ENCODE peak calls at places on chromosomes 7 and 10, in nine cellular contexts. P is T-helper 2 cell; K is iris pigment epithelial cell; G is germinal center; Z is nephron progenitor cell; T is stimulated activated CD4-positive, alpha-beta T cell treated with anti-CD3 and anti-CD28 coated beads, Interleukin-12 subunit alpha, Interleukin-12 subunit beta, amount 100 ng/mL, for 4 hours; D is dermis blood vessel endothelial cell; S is islet precursor cell; M is T-helper 9 cell. Q is an unnamed sample.

GRCh38 chr7:69651101-69651590 is 52.9 kb downstream of the AUTS2 start:
- DNase-seq in G (no peak), S (no peak), K (no peak), Z (no peak), M (no peak), T (no peak), D (no peak), P (peak), Q (no peak)

GRCh38 chr10:31602541-31603244 is 283.7 kb downstream of the ZEB1 start:
- DNase-seq in P (peak), D (peak), K (peak), G (no peak), Z (peak), T (no peak), M (no peak), S (peak), Q (peak)

GRCh38 chr7:83684928-83685327 is 36.0 kb upstream of the SEMA3E start:
- DNase-seq in Z (no peak), M (no peak), P (no peak), K (no peak), T (no peak), G (no peak), D (no peak), S (peak), Q (no peak)

GRCh38 chr10:133260895-133261725 is 15.6 kb downstream of the ADAM8 start:
- DNase-seq in G (peak), D (peak), P (peak), T (peak), M (peak), S (no peak), Z (peak), K (peak), Q (peak)

GRCh38 chr7:100079024-100079560 is 2.4 kb downstream of the ZNF3 start:
- DNase-seq in Z (no peak), M (no peak), D (no peak), P (no peak), K (no peak), T (no peak), G (no peak), S (peak), Q (no peak)

GRCh38 chr10:36473122-36473521 is 652.3 kb upstream of the ANKRD30A start:
- DNase-seq in P (no peak), D (no peak), G (no peak), T (no peak), S (no peak), Z (no peak), K (no peak), M (no peak), Q (no peak)

GRCh38 chr7:98771519-98772241 is 98.1 kb downstream of the TMEM130 start:
- DNase-seq in T (no peak), Z (no peak), M (no peak), G (no peak), D (no peak), P (no peak), S (peak), K (peak), Q (peak)

GRCh38 chr10:24278519-24278889 is 69.6 kb downstream of the KIAA1217 start:
- DNase-seq in S (no peak), G (no peak), Z (no peak), D (no peak), T (no peak), M (no peak), K (peak), P (no peak), Q (no peak)

GRCh38 chr10:44981172-44982113 is 2.8 kb upstream of the DEPP1 start:
- DNase-seq in P (peak), K (peak), T (no peak), D (peak), S (peak), M (no peak), Z (no peak), G (no peak), Q (peak)

GRCh38 chr7:84697506-84697905 is 489.4 kb downstream of the SEMA3D start:
- DNase-seq in P (no peak), M (no peak), Z (no peak), K (peak), T (no peak), S (no peak), G (no peak), D (peak), Q (no peak)

GRCh38 chr10:100766693-100767427 is 21.5 kb downstream of the PAX2 start:
- DNase-seq in T (no peak), K (no peak), G (no peak), S (peak), P (no peak), Z (no peak), D (no peak), M (no peak), Q (no peak)

GRCh38 chr10:123558651-123559050 is 107.5 kb upstream of the GPR26 start:
- DNase-seq in T (no peak), S (peak), P (no peak), G (no peak), M (no peak), K (no peak), Z (no peak), D (no peak), Q (no peak)

GRCh38 chr10:132941640-132942051 is 724 bp downstream of the CFAP46 start:
- DNase-seq in T (no peak), M (no peak), P (no peak), K (no peak), D (peak), Z (no peak), S (no peak), G (no peak), Q (no peak)

GRCh38 chr10:1376384-1376945 is 320.3 kb downstream of the WDR37 start:
- DNase-seq in Z (no peak), T (no peak), K (no peak), G (no peak), S (no peak), P (no peak), M (no peak), D (no peak), Q (no peak)

GRCh38 chr7:42350801-42351200 is 113.8 kb upstream of the GLI3 start:
- DNase-seq in Z (no peak), P (no peak), K (peak), D (no peak), S (no peak), G (no peak), T (no peak), M (no peak), Q (peak)

GRCh38 chr10:130046591-130046990 is 64.0 kb downstream of the C10orf143 start:
- DNase-seq in K (no peak), Z (no peak), G (no peak), M (no peak), S (no peak), T (no peak), P (no peak), D (no peak), Q (no peak)

GRCh38 chr7:40815512-40815911 is 680.7 kb downstream of the SUGCT start:
- DNase-seq in Z (no peak), M (no peak), D (no peak), P (no peak), T (no peak), G (no peak), S (no peak), K (peak), Q (no peak)

GRCh38 chr10:44045020-44045419 is 339.9 kb downstream of the CXCL12 start:
- DNase-seq in P (no peak), K (no peak), Z (no peak), T (no peak), G (no peak), M (no peak), S (peak), D (no peak), Q (peak)

GRCh38 chr10:8039323-8039922 is 15.1 kb upstream of the GATA3 start:
- DNase-seq in Z (no peak), D (no peak), S (no peak), G (no peak), K (no peak), M (no peak), P (no peak), T (no peak), Q (no peak)

GRCh38 chr7:95104739-95105138 is 197.3 kb downstream of the PPP1R9A start:
- DNase-seq in D (peak), K (peak), M (no peak), P (no peak), Z (no peak), T (no peak), G (no peak), S (peak), Q (no peak)

GRCh38 chr10:96496281-96496925 is 17.3 kb downstream of the TLL2 start:
- DNase-seq in G (no peak), K (peak), Z (peak), M (no peak), S (peak), T (no peak), P (peak), D (peak), Q (peak)

GRCh38 chr10:110600487-110601101 is 33.1 kb downstream of the SMC3 start:
- DNase-seq in K (peak), P (peak), T (no peak), Z (peak), G (peak), D (peak), M (peak), S (peak), Q (peak)

GRCh38 chr7:157525501-157525915 is 188.7 kb downstream of the DNAJB6 start:
- DNase-seq in Z (no peak), S (no peak), P (no peak), K (no peak), T (no peak), D (no peak), G (no peak), M (no peak), Q (peak)

GRCh38 chr10:129768437-129769355 is 195.4 kb downstream of the EBF3 start:
- DNase-seq in Z (peak), S (peak), M (no peak), T (no peak), K (no peak), G (no peak), P (no peak), D (no peak), Q (peak)

GRCh38 chr7:141359740-141360413 is 191.3 kb upstream of the AGK start:
- DNase-seq in G (no peak), D (peak), P (no peak), T (no peak), K (no peak), Z (no peak), M (no peak), S (no peak), Q (no peak)

GRCh38 chr7:21580073-21580521 is 37.3 kb downstream of the DNAH11 start:
- DNase-seq in K (peak), Z (no peak), P (no peak), G (no peak), D (peak), S (no peak), M (no peak), T (no peak), Q (no peak)

Q was measured in SJCRH30.